ENCODE peak calls at places on chromosomes 7 and 10, in five cellular contexts. A is H9, I is mesendoderm, B is neuronal stem cell, M is H1. J is an unnamed sample.

GRCh38 chr10:64547168-64547567 is 1026.0 kb downstream of the REEP3 start:
- DNase-seq in A (no peak), I (peak), B (no peak), M (no peak), J (no peak)

GRCh38 chr10:87845624-87846377 is 17.5 kb downstream of the KLLN start:
- DNase-seq in A (no peak), I (peak), B (no peak), M (no peak), J (peak)

GRCh38 chr10:124705817-124706461 is 38.2 kb downstream of the FAM53B start:
- DNase-seq in A (no peak), I (peak), B (no peak), M (no peak), J (no peak)

GRCh38 chr7:45082031-45082830 is 6.5 kb downstream of the NACAD start:
- DNase-seq in A (no peak), I (no peak), B (no peak), M (no peak), J (no peak)

GRCh38 chr10:86364551-86365345 is 1.8 kb downstream of the GRID1 start:
- DNase-seq in A (peak), I (peak), B (no peak), M (peak), J (no peak)

GRCh38 chr10:62817120-62817762 is 1.1 kb upstream of the EGR2 start:
- DNase-seq in A (peak), I (peak), B (peak), M (peak), J (peak)

GRCh38 chr10:90917231-90917967 is 3.5 kb downstream of the ANKRD1 start:
- DNase-seq in A (no peak), I (no peak), B (no peak), M (no peak), J (no peak)

GRCh38 chr10:97234403-97234802 is 48.6 kb upstream of the SLIT1 start:
- DNase-seq in A (no peak), I (peak), B (peak), M (no peak), J (peak)

GRCh38 chr7:81161459-81162075 is 242.7 kb upstream of the SEMA3C start:
- DNase-seq in A (no peak), I (peak), B (no peak), M (no peak), J (peak)

GRCh38 chr10:96271017-96271815 is at the start of gene BLNK:
- DNase-seq in A (no peak), I (no peak), B (no peak), M (no peak), J (peak)

DNA sequence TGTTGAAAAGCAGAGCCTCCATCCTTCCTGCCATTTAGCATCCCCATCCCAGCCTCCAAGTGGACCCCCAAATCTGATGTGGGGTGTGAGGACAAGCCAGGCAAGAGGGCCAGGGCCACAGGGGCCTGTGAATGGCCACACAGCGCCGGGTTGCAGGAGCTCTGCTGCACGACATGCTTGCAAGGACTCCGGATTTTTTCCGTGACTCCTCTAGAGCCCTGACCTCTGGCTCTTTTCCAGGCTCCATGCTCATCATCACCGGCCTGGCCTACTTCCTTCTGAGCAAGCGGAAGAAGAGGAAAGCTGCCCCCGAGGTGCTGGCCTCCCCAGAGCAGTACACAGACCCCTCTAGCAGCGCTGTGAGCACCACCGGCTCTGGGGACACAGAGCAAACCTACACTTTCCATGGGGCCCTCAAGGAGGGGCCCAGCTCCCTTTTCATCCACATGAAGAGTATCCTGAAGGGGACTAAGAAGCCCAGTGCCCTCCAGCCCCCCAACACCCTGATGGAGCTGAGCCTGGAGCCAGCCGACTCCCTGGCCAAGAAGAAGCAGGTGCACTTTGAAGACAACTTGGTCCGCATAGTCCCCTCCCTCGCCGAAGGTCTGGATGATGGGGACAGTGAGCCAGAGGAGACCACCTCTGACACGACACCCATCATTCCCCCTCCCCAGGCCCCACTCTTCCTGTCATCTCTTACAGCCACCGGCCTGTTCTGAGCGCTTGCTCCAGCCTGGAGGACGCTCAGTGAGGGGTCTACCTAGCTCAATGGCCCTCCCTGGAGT is 23.5 kb downstream of the TMEM72 start:
- DNase-seq in A (peak), I (no peak), B (no peak), M (peak), J (no peak)
- H3K4ac ChIP-seq in A (no peak), I (no peak), B (no peak), M (no peak), J (peak)

GRCh38 chr7:92949748-92950147 is 113.4 kb upstream of the CDK6 start:
- DNase-seq in A (no peak), I (no peak), B (no peak), M (no peak), J (no peak)

GRCh38 chr7:92955081-92955480 is 118.7 kb upstream of the CDK6 start:
- DNase-seq in A (no peak), I (peak), B (no peak), M (no peak), J (no peak)

GRCh38 chr7:92956575-92956974 is 120.2 kb upstream of the CDK6 start:
- DNase-seq in A (no peak), I (no peak), B (no peak), M (no peak), J (no peak)

GRCh38 chr7:92953657-92954056 is 117.3 kb upstream of the CDK6 start:
- DNase-seq in A (no peak), I (peak), B (no peak), M (no peak), J (no peak)
- H2BK120ac ChIP-seq in A (no peak), I (no peak), B (no peak), M (no peak), J (no peak)

GRCh38 chr7:27147211-27148030 is at the start of gene HOXA6:
- DNase-seq in A (peak), I (no peak), B (no peak), M (peak), J (peak)

GRCh38 chr7:27150568-27151340 is 1.6 kb downstream of the HOXA3 start:
- DNase-seq in A (peak), I (peak), B (no peak), M (peak), J (peak)

GRCh38 chr7:27149817-27150567 is 2.4 kb downstream of the HOXA3 start:
- DNase-seq in A (no peak), I (no peak), B (no peak), M (no peak), J (no peak)

GRCh38 chr7:27148031-27148775 is 629 bp upstream of the HOXA6 start:
- DNase-seq in A (no peak), I (no peak), B (no peak), M (peak), J (no peak)

DNA sequence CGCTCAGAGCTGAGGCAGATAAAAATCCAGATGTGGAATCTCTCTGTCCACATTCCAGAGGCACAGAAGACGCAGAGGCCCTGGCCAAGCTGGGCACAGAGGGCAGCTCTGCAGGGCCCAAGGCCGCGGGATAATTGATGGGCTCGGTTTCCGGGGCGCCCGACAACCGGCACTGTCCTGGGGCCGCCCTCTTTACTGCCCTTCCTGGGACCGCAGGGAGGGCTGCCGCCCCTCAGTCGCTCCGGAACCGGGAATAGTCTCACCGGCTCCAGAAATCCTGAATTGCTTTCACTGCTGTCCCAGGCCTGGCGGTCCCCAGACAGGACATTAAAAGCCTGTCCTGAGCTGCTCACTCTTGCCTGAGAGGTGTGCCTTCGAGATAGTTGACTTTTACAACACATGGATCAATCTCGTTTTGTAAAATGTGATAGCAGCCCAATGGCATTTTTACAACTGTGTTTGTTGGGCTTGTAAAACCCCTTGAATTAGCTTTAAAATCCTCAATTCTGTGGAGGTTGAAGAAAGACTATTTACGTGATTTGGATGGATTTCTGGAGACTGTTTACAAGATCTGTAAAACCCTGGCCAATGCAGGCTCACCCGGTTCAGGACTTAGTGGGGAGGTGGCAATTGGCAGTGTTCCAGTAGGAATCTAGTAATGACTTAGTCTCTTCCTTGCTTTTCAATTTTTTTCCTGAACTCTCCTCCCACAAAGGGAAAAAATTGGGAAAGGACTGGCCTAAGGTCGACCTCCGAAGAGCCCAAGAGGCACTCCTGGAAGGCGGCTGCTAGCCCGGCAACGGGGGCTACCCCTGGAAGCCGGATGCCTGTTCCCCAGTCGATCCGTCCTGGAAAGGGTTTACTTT is 1.4 kb upstream of the HOXA6 start:
- DNase-seq in A (no peak), I (no peak), B (no peak), M (peak), J (no peak)
- H3K4ac ChIP-seq in A (no peak), I (no peak), B (no peak), M (no peak), J (peak)

GRCh38 chr10:5461914-5462840 is 37.2 kb downstream of the CALML5 start:
- DNase-seq in A (no peak), I (peak), B (no peak), M (peak), J (peak)
- H2BK120ac ChIP-seq in A (no peak), I (no peak), B (no peak), M (no peak), J (peak)

GRCh38 chr7:137966636-137967142 is 35.2 kb downstream of the CREB3L2 start:
- DNase-seq in A (no peak), I (no peak), B (no peak), M (no peak), J (no peak)
- H3K4ac ChIP-seq in A (no peak), I (no peak), B (no peak), M (peak), J (peak)

GRCh38 chr10:118960166-118961090 is 69.1 kb upstream of the NANOS1 start:
- DNase-seq in A (peak), I (no peak), B (no peak), M (no peak), J (no peak)
- H2BK120ac ChIP-seq in A (no peak), I (no peak), B (no peak), M (no peak), J (no peak)

DNA sequence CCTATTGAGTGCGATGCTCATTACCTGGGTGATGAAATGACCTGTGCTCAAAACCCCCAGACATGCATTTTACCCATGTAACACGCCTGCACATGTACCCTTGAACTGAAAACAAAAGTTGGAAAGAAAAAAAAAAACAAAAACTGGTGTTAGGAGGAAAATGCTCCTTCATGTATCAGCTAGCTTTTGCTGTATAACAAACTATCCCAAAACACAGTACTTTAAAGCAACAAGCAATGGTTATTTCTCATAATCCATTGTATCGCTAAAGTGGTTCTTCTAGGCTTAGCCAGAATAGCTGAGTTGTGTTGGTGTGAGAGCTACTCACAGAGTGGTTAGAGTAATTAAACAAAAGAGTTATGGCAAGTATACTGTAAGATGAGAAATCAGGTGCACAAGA is 12.2 kb upstream of the GALNT11 start:
- DNase-seq in A (no peak), I (no peak), B (no peak), M (no peak), J (no peak)
- H3K4ac ChIP-seq in A (no peak), I (no peak), B (no peak), M (no peak), J (no peak)

GRCh38 chr10:16967000-16967865 is 150.0 kb upstream of the RSU1 start:
- DNase-seq in A (no peak), I (no peak), B (no peak), M (no peak), J (peak)
- H2BK120ac ChIP-seq in A (no peak), I (no peak), B (no peak), M (no peak), J (peak)

GRCh38 chr7:103687981-103688380 is 242.0 kb upstream of the SLC26A5 start:
- DNase-seq in A (no peak), I (no peak), B (no peak), M (no peak), J (no peak)
- H3K4ac ChIP-seq in A (no peak), I (no peak), B (no peak), M (no peak), J (no peak)

J was measured in IMR-90.